ENCODE peak calls at places on chromosome 17, in nine cellular contexts. One of them, this sample, is unnamed.

GRCh38 chr17:45441536-45442310 is 9.1 kb upstream of the ARHGAP27 start:
- DNase-seq in left ventricle myocardium inferior: no peak
- DNase-seq in stomach: no peak
- DNase-seq in fibroblast of lung: no peak
- DNase-seq in left lung: peak
- DNase-seq in heart right ventricle: no peak
- DNase-seq in AG09309: no peak
- DNase-seq in uterus: no peak
- DNase-seq in A673: no peak
- DNase-seq in this sample: no peak

GRCh38 chr17:66829386-66829864 is 5.5 kb upstream of the CACNG5 start:
- DNase-seq in AG09309: peak
- DNase-seq in left ventricle myocardium inferior: no peak
- DNase-seq in fibroblast of lung: peak
- DNase-seq in heart right ventricle: peak
- DNase-seq in A673: no peak
- DNase-seq in uterus: peak
- DNase-seq in left lung: peak
- DNase-seq in stomach: peak
- DNase-seq in this sample: peak

GRCh38 chr17:32007463-32008298 is 498 bp downstream of the LRRC37B start:
- DNase-seq in uterus: peak
- DNase-seq in left lung: peak
- DNase-seq in left ventricle myocardium inferior: no peak
- DNase-seq in stomach: no peak
- DNase-seq in heart right ventricle: peak
- DNase-seq in fibroblast of lung: peak
- DNase-seq in AG09309: no peak
- DNase-seq in A673: peak
- DNase-seq in this sample: no peak

GRCh38 chr17:1995321-1996242 is 29.6 kb downstream of the RTN4RL1 start:
- DNase-seq in heart right ventricle: no peak
- DNase-seq in A673: no peak
- DNase-seq in stomach: peak
- DNase-seq in uterus: no peak
- DNase-seq in fibroblast of lung: no peak
- DNase-seq in left ventricle myocardium inferior: no peak
- DNase-seq in AG09309: no peak
- DNase-seq in left lung: no peak
- DNase-seq in this sample: no peak

GRCh38 chr17:19461139-19461538 is 50.1 kb downstream of the RNF112 start:
- DNase-seq in stomach: no peak
- DNase-seq in heart right ventricle: no peak
- DNase-seq in A673: peak
- DNase-seq in fibroblast of lung: no peak
- DNase-seq in left lung: no peak
- DNase-seq in left ventricle myocardium inferior: no peak
- DNase-seq in uterus: no peak
- DNase-seq in AG09309: no peak
- DNase-seq in this sample: no peak

GRCh38 chr17:49858796-49859195 is 10.9 kb upstream of the TAC4 start:
- DNase-seq in left ventricle myocardium inferior: no peak
- DNase-seq in stomach: no peak
- DNase-seq in left lung: no peak
- DNase-seq in uterus: no peak
- DNase-seq in A673: no peak
- DNase-seq in fibroblast of lung: no peak
- DNase-seq in AG09309: no peak
- DNase-seq in heart right ventricle: no peak
- DNase-seq in this sample: no peak

GRCh38 chr17:50274142-50274944 is at the start of gene TMEM92:
- DNase-seq in fibroblast of lung: no peak
- DNase-seq in A673: peak
- DNase-seq in left ventricle myocardium inferior: no peak
- DNase-seq in left lung: peak
- DNase-seq in AG09309: no peak
- DNase-seq in stomach: peak
- DNase-seq in heart right ventricle: no peak
- DNase-seq in uterus: peak
- DNase-seq in this sample: no peak

GRCh38 chr17:73226556-73227172 is 33.8 kb downstream of the COG1 start:
- DNase-seq in stomach: no peak
- DNase-seq in left ventricle myocardium inferior: no peak
- DNase-seq in left lung: no peak
- DNase-seq in A673: no peak
- DNase-seq in AG09309: no peak
- DNase-seq in uterus: no peak
- DNase-seq in fibroblast of lung: no peak
- DNase-seq in heart right ventricle: no peak
- DNase-seq in this sample: no peak

GRCh38 chr17:9175700-9176467 is 154.6 kb downstream of the NTN1 start:
- DNase-seq in A673: no peak
- DNase-seq in AG09309: no peak
- DNase-seq in fibroblast of lung: no peak
- DNase-seq in uterus: no peak
- DNase-seq in left ventricle myocardium inferior: no peak
- DNase-seq in left lung: no peak
- DNase-seq in heart right ventricle: no peak
- DNase-seq in stomach: peak
- DNase-seq in this sample: no peak

GRCh38 chr17:28379814-28380571 is 8.5 kb downstream of the SARM1 start:
- DNase-seq in uterus: no peak
- DNase-seq in left ventricle myocardium inferior: no peak
- DNase-seq in stomach: no peak
- DNase-seq in AG09309: peak
- DNase-seq in fibroblast of lung: no peak
- DNase-seq in A673: no peak
- DNase-seq in heart right ventricle: no peak
- DNase-seq in left lung: no peak
- DNase-seq in this sample: no peak

GRCh38 chr17:19723967-19724366 is 7.6 kb upstream of the SLC47A2 start:
- DNase-seq in left lung: no peak
- DNase-seq in stomach: no peak
- DNase-seq in A673: no peak
- DNase-seq in AG09309: no peak
- DNase-seq in left ventricle myocardium inferior: no peak
- DNase-seq in uterus: no peak
- DNase-seq in fibroblast of lung: no peak
- DNase-seq in heart right ventricle: no peak
- DNase-seq in this sample: no peak

GRCh38 chr17:32496348-32497078 is 9.7 kb downstream of the CDK5R1 start:
- DNase-seq in stomach: no peak
- DNase-seq in left lung: peak
- DNase-seq in AG09309: peak
- DNase-seq in left ventricle myocardium inferior: no peak
- DNase-seq in heart right ventricle: no peak
- DNase-seq in A673: no peak
- DNase-seq in uterus: no peak
- DNase-seq in fibroblast of lung: peak
- DNase-seq in this sample: no peak

GRCh38 chr17:66383353-66383752 is 80.9 kb downstream of the PRKCA start:
- DNase-seq in left lung: no peak
- DNase-seq in heart right ventricle: no peak
- DNase-seq in stomach: no peak
- DNase-seq in uterus: no peak
- DNase-seq in left ventricle myocardium inferior: no peak
- DNase-seq in A673: peak
- DNase-seq in fibroblast of lung: peak
- DNase-seq in AG09309: peak
- DNase-seq in this sample: no peak

GRCh38 chr17:81821603-81822311 is 11.3 kb downstream of the MCRIP1 start:
- DNase-seq in heart right ventricle: peak
- DNase-seq in stomach: peak
- DNase-seq in uterus: peak
- DNase-seq in left ventricle myocardium inferior: peak
- DNase-seq in AG09309: no peak
- DNase-seq in A673: peak
- DNase-seq in left lung: peak
- DNase-seq in fibroblast of lung: peak
- DNase-seq in this sample: no peak
- TF ChIP-seq CTCF in heart right ventricle: peak
- TF ChIP-seq CTCF in stomach: no peak
- TF ChIP-seq CTCF in uterus: peak
- TF ChIP-seq CTCF in left ventricle myocardium inferior: peak
- TF ChIP-seq CTCF in AG09309: peak
- TF ChIP-seq CTCF in A673: peak
- TF ChIP-seq CTCF in left lung: peak
- TF ChIP-seq CTCF in fibroblast of lung: peak
- TF ChIP-seq CTCF in this sample: peak

DNA sequence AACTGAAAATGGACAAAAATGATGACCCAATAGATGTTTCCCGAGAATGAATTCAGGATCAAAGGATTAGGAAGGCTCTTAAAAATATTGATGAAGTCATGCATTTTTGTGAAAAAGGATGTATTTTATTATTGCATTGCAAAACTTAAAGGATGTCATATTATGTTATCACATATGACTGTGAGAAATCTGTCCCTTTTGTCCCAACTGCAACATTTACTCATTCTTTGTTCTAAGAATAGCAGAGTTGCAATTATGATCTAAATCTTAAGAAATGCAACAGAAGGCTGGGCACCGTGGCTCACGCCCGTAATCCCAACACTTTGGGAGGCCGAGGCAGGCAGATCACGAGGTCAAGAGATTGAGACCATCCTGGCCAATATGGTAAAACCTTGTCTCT is 13.1 kb upstream of the MYH13 start:
- DNase-seq in AG09309: no peak
- DNase-seq in left ventricle myocardium inferior: no peak
- DNase-seq in A673: no peak
- DNase-seq in fibroblast of lung: no peak
- DNase-seq in stomach: no peak
- DNase-seq in heart right ventricle: no peak
- DNase-seq in left lung: no peak
- DNase-seq in uterus: no peak
- DNase-seq in this sample: no peak
- H3K4me3 ChIP-seq in AG09309: no peak
- H3K4me3 ChIP-seq in left ventricle myocardium inferior: no peak
- H3K4me3 ChIP-seq in A673: no peak
- H3K4me3 ChIP-seq in fibroblast of lung: no peak
- H3K4me3 ChIP-seq in stomach: no peak
- H3K4me3 ChIP-seq in heart right ventricle: no peak
- H3K4me3 ChIP-seq in left lung: no peak
- H3K4me3 ChIP-seq in uterus: no peak
- H3K4me3 ChIP-seq in this sample: no peak

GRCh38 chr17:57724038-57724728 is 20.9 kb downstream of the CCDC182 start:
- DNase-seq in A673: no peak
- DNase-seq in fibroblast of lung: no peak
- DNase-seq in left lung: no peak
- DNase-seq in heart right ventricle: no peak
- DNase-seq in stomach: no peak
- DNase-seq in AG09309: no peak
- DNase-seq in left ventricle myocardium inferior: no peak
- DNase-seq in uterus: no peak
- DNase-seq in this sample: no peak

GRCh38 chr17:57722704-57723043 is 22.4 kb downstream of the CCDC182 start:
- DNase-seq in fibroblast of lung: no peak
- DNase-seq in A673: no peak
- DNase-seq in uterus: no peak
- DNase-seq in AG09309: no peak
- DNase-seq in heart right ventricle: no peak
- DNase-seq in left lung: no peak
- DNase-seq in stomach: no peak
- DNase-seq in left ventricle myocardium inferior: no peak
- DNase-seq in this sample: no peak

GRCh38 chr17:57723427-57724037 is 21.6 kb downstream of the CCDC182 start:
- DNase-seq in AG09309: no peak
- DNase-seq in uterus: no peak
- DNase-seq in heart right ventricle: no peak
- DNase-seq in left ventricle myocardium inferior: no peak
- DNase-seq in fibroblast of lung: no peak
- DNase-seq in stomach: no peak
- DNase-seq in left lung: no peak
- DNase-seq in A673: no peak
- DNase-seq in this sample: no peak

GRCh38 chr17:57726213-57726612 is 18.9 kb downstream of the CCDC182 start:
- DNase-seq in left lung: no peak
- DNase-seq in stomach: no peak
- DNase-seq in fibroblast of lung: no peak
- DNase-seq in left ventricle myocardium inferior: no peak
- DNase-seq in heart right ventricle: no peak
- DNase-seq in uterus: no peak
- DNase-seq in AG09309: no peak
- DNase-seq in A673: no peak
- DNase-seq in this sample: no peak

DNA sequence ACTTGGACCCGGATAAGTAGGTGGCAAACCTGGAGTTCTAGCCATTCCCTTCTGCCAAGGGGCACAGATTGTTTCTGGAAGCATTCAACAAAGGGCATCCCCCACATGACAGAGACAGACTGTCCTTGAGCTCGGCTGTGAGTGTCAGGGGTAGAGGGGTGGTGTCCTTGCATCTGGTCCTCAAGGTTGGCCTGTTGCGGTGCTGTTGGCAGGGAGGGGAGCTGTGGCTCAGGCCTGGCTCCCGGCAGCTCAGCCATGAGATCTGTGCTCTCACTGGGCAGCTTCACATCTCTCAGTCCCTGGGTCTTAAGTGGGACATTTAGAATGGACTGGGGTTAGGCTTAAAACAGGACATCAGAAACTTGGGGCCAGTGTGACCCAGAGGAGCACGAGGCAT is 20.4 kb downstream of the CCDC182 start:
- DNase-seq in uterus: no peak
- DNase-seq in A673: no peak
- DNase-seq in left ventricle myocardium inferior: no peak
- DNase-seq in AG09309: no peak
- DNase-seq in heart right ventricle: no peak
- DNase-seq in fibroblast of lung: no peak
- DNase-seq in left lung: no peak
- DNase-seq in stomach: no peak
- DNase-seq in this sample: no peak
- TF ChIP-seq CTCF in uterus: no peak
- TF ChIP-seq CTCF in A673: no peak
- TF ChIP-seq CTCF in left ventricle myocardium inferior: no peak
- TF ChIP-seq CTCF in AG09309: no peak
- TF ChIP-seq CTCF in heart right ventricle: no peak
- TF ChIP-seq CTCF in fibroblast of lung: no peak
- TF ChIP-seq CTCF in left lung: no peak
- TF ChIP-seq CTCF in stomach: no peak
- TF ChIP-seq CTCF in this sample: no peak

DNA sequence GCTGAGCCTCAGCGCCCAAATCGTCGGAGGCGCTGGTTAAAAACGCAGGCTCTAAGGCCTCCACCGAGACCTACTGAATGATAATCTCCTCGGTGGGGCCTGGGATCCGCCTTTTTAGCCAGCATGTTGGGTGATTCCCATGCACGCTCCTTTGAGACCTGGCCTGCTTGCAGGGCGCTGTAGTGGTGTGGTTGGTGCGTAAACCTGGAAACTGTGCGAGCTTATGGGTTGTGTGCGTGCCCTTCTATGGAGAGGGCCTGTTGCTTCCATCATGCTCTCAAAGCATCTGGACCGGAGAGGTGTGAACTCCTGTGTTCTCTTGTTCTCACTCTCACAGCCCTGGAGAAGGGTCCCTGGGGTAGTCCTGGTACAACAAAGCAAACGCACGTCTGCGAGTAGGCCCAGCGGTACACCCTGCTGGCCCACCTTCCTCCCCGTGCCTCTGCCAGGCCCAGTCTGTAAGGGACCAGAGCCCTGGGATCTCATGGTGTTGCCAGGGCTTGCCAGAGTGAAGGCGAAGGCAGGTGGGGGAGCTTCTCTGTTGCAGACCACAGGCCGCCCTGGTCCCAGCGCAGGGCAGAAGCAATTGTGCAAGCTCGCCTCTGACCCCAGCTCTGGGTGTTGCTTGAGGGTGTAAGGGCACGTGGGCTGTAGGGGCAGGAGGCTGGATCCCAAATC is 759 bp upstream of the LRRC75A start:
- DNase-seq in left lung: no peak
- DNase-seq in stomach: no peak
- DNase-seq in fibroblast of lung: no peak
- DNase-seq in AG09309: no peak
- DNase-seq in A673: no peak
- DNase-seq in uterus: no peak
- DNase-seq in left ventricle myocardium inferior: no peak
- DNase-seq in heart right ventricle: no peak
- DNase-seq in this sample: no peak
- H3K4me3 ChIP-seq in left lung: peak
- H3K4me3 ChIP-seq in stomach: peak
- H3K4me3 ChIP-seq in fibroblast of lung: no peak
- H3K4me3 ChIP-seq in AG09309: no peak
- H3K4me3 ChIP-seq in A673: peak
- H3K4me3 ChIP-seq in uterus: peak
- H3K4me3 ChIP-seq in left ventricle myocardium inferior: peak
- H3K4me3 ChIP-seq in heart right ventricle: peak
- H3K4me3 ChIP-seq in this sample: peak